ENCODE peak calls at places on chromosomes 13 and 19, in seven cellular contexts. One of them, this sample, is unnamed.

GRCh38 chr13:24254151-24254810 is 55.1 kb upstream of the C1QTNF9 start:
- DNase-seq in mesendoderm: no peak
- DNase-seq in IMR-90: no peak
- DNase-seq in neuronal stem cell: no peak
- DNase-seq in H1: no peak
- DNase-seq in mesenchymal stem cell: peak
- DNase-seq in trophoblast cell: peak
- DNase-seq in this sample: no peak

GRCh38 chr19:18769989-18770528 is 21.0 kb downstream of the COMP start:
- DNase-seq in neuronal stem cell: no peak
- DNase-seq in trophoblast cell: no peak
- DNase-seq in H1: no peak
- DNase-seq in mesendoderm: peak
- DNase-seq in IMR-90: no peak
- DNase-seq in mesenchymal stem cell: no peak
- DNase-seq in this sample: no peak

GRCh38 chr19:8526345-8527062 is 12.5 kb upstream of the ZNF414 start:
- DNase-seq in H1: peak
- DNase-seq in mesendoderm: peak
- DNase-seq in mesenchymal stem cell: peak
- DNase-seq in neuronal stem cell: peak
- DNase-seq in trophoblast cell: peak
- DNase-seq in IMR-90: peak
- DNase-seq in this sample: peak

GRCh38 chr13:99948411-99948810 is 23.2 kb downstream of the ZIC5 start:
- DNase-seq in trophoblast cell: no peak
- DNase-seq in mesenchymal stem cell: no peak
- DNase-seq in H1: no peak
- DNase-seq in neuronal stem cell: no peak
- DNase-seq in IMR-90: no peak
- DNase-seq in mesendoderm: no peak
- DNase-seq in this sample: no peak

GRCh38 chr13:42832341-42833153 is 51.2 kb downstream of the FAM216B start:
- DNase-seq in H1: no peak
- DNase-seq in IMR-90: peak
- DNase-seq in mesendoderm: no peak
- DNase-seq in mesenchymal stem cell: peak
- DNase-seq in neuronal stem cell: no peak
- DNase-seq in trophoblast cell: no peak
- DNase-seq in this sample: no peak

GRCh38 chr13:78256479-78256878 is 337.8 kb upstream of the EDNRB start:
- DNase-seq in H1: no peak
- DNase-seq in neuronal stem cell: no peak
- DNase-seq in IMR-90: no peak
- DNase-seq in trophoblast cell: no peak
- DNase-seq in mesendoderm: no peak
- DNase-seq in mesenchymal stem cell: no peak
- DNase-seq in this sample: no peak

GRCh38 chr19:55654323-55654832 is 457 bp upstream of the U2AF2 start:
- DNase-seq in mesenchymal stem cell: peak
- DNase-seq in H1: peak
- DNase-seq in neuronal stem cell: peak
- DNase-seq in trophoblast cell: peak
- DNase-seq in mesendoderm: peak
- DNase-seq in IMR-90: peak
- DNase-seq in this sample: peak

GRCh38 chr19:5155586-5156210 is 184.9 kb downstream of the PTPRS start:
- DNase-seq in mesendoderm: no peak
- DNase-seq in H1: no peak
- DNase-seq in mesenchymal stem cell: no peak
- DNase-seq in neuronal stem cell: no peak
- DNase-seq in IMR-90: no peak
- DNase-seq in trophoblast cell: no peak
- DNase-seq in this sample: no peak

GRCh38 chr19:3024509-3024869 is 4.6 kb downstream of the TLE2 start:
- DNase-seq in neuronal stem cell: no peak
- DNase-seq in trophoblast cell: no peak
- DNase-seq in H1: no peak
- DNase-seq in mesenchymal stem cell: no peak
- DNase-seq in IMR-90: no peak
- DNase-seq in mesendoderm: peak
- DNase-seq in this sample: no peak

GRCh38 chr13:41408061-41408460 is 49.3 kb upstream of the RGCC start:
- DNase-seq in trophoblast cell: no peak
- DNase-seq in mesendoderm: no peak
- DNase-seq in IMR-90: no peak
- DNase-seq in neuronal stem cell: no peak
- DNase-seq in mesenchymal stem cell: no peak
- DNase-seq in H1: no peak
- DNase-seq in this sample: no peak

GRCh38 chr13:44407891-44408290 is 34.3 kb downstream of the SERP2 start:
- DNase-seq in IMR-90: no peak
- DNase-seq in mesenchymal stem cell: no peak
- DNase-seq in mesendoderm: no peak
- DNase-seq in trophoblast cell: peak
- DNase-seq in H1: no peak
- DNase-seq in neuronal stem cell: no peak
- DNase-seq in this sample: no peak

GRCh38 chr13:44276061-44276460 is 97.6 kb upstream of the SERP2 start:
- DNase-seq in IMR-90: no peak
- DNase-seq in H1: no peak
- DNase-seq in trophoblast cell: no peak
- DNase-seq in mesenchymal stem cell: no peak
- DNase-seq in mesendoderm: peak
- DNase-seq in neuronal stem cell: no peak
- DNase-seq in this sample: no peak

GRCh38 chr19:55173717-55174409 is 6.2 kb downstream of the SYT5 start:
- DNase-seq in H1: no peak
- DNase-seq in mesenchymal stem cell: peak
- DNase-seq in neuronal stem cell: peak
- DNase-seq in trophoblast cell: peak
- DNase-seq in mesendoderm: peak
- DNase-seq in IMR-90: peak
- DNase-seq in this sample: peak

GRCh38 chr19:23436318-23436717 is 41.0 kb upstream of the ZNF91 start:
- DNase-seq in neuronal stem cell: no peak
- DNase-seq in mesendoderm: peak
- DNase-seq in IMR-90: no peak
- DNase-seq in trophoblast cell: peak
- DNase-seq in mesenchymal stem cell: no peak
- DNase-seq in H1: no peak
- DNase-seq in this sample: no peak

GRCh38 chr19:2804156-2805004 is 15.3 kb upstream of the ZNF554 start:
- DNase-seq in trophoblast cell: no peak
- DNase-seq in mesenchymal stem cell: no peak
- DNase-seq in IMR-90: no peak
- DNase-seq in mesendoderm: no peak
- DNase-seq in H1: no peak
- DNase-seq in neuronal stem cell: no peak
- DNase-seq in this sample: no peak

GRCh38 chr19:18460313-18460712 is 22.4 kb upstream of the ISYNA1 start:
- DNase-seq in IMR-90: peak
- DNase-seq in H1: no peak
- DNase-seq in neuronal stem cell: no peak
- DNase-seq in trophoblast cell: peak
- DNase-seq in mesendoderm: no peak
- DNase-seq in mesenchymal stem cell: peak
- DNase-seq in this sample: no peak

GRCh38 chr13:26045123-26045522 is 6.7 kb downstream of the SHISA2 start:
- DNase-seq in H1: no peak
- DNase-seq in IMR-90: no peak
- DNase-seq in neuronal stem cell: no peak
- DNase-seq in mesendoderm: no peak
- DNase-seq in mesenchymal stem cell: no peak
- DNase-seq in trophoblast cell: no peak
- DNase-seq in this sample: no peak

GRCh38 chr13:79775830-79776229 is 294.9 kb downstream of the NDFIP2 start:
- DNase-seq in neuronal stem cell: peak
- DNase-seq in trophoblast cell: peak
- DNase-seq in mesenchymal stem cell: peak
- DNase-seq in H1: no peak
- DNase-seq in IMR-90: peak
- DNase-seq in mesendoderm: peak
- DNase-seq in this sample: no peak

GRCh38 chr13:86870388-86870966 is 800.7 kb upstream of the SLITRK5 start:
- DNase-seq in trophoblast cell: peak
- DNase-seq in mesendoderm: peak
- DNase-seq in H1: no peak
- DNase-seq in IMR-90: peak
- DNase-seq in mesenchymal stem cell: peak
- DNase-seq in neuronal stem cell: no peak
- DNase-seq in this sample: no peak

DNA sequence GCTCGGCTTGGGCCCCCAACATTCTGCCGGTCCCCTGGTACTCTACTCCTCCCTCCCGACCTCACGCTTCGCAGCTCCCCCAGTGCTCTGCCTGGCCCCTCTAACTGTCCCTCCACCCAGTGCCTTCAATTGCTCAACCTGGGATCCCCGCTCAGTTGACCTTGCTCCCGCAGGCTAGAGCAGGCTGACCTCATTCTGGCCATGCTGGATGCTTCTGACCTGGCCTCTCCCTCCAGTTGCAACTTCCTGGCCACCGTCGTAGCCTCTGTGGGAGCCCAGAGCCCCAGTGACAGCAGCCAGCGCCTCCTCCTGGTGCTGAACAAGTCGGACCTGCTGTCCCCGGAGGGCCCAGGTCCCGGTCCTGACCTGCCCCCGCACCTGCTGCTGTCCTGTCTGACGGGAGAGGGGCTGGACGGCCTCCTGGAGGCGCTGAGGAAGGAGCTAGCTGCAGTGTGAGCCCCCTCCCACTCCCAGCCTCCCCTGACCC is 3.6 kb downstream of the GTPBP3 start:
- DNase-seq in H1: no peak
- DNase-seq in mesenchymal stem cell: no peak
- DNase-seq in neuronal stem cell: no peak
- DNase-seq in mesendoderm: peak
- DNase-seq in IMR-90: no peak
- DNase-seq in trophoblast cell: no peak
- DNase-seq in this sample: peak
- H4K8ac ChIP-seq in H1: no peak
- H4K8ac ChIP-seq in mesenchymal stem cell: no peak
- H4K8ac ChIP-seq in neuronal stem cell: no peak
- H4K8ac ChIP-seq in mesendoderm: no peak
- H4K8ac ChIP-seq in IMR-90: no peak
- H4K8ac ChIP-seq in trophoblast cell: no peak
- H4K8ac ChIP-seq in this sample: no peak

GRCh38 chr13:113726961-113727411 is 32.0 kb upstream of the TMEM255B start:
- DNase-seq in trophoblast cell: no peak
- DNase-seq in mesendoderm: no peak
- DNase-seq in neuronal stem cell: no peak
- DNase-seq in H1: no peak
- DNase-seq in mesenchymal stem cell: no peak
- DNase-seq in IMR-90: peak
- DNase-seq in this sample: no peak

GRCh38 chr13:113724016-113724758 is 34.8 kb upstream of the TMEM255B start:
- DNase-seq in trophoblast cell: no peak
- DNase-seq in mesenchymal stem cell: no peak
- DNase-seq in neuronal stem cell: no peak
- DNase-seq in H1: no peak
- DNase-seq in IMR-90: no peak
- DNase-seq in mesendoderm: no peak
- DNase-seq in this sample: no peak

GRCh38 chr13:113723400-113724015 is 35.5 kb upstream of the TMEM255B start:
- DNase-seq in neuronal stem cell: no peak
- DNase-seq in H1: no peak
- DNase-seq in mesendoderm: peak
- DNase-seq in trophoblast cell: no peak
- DNase-seq in IMR-90: no peak
- DNase-seq in mesenchymal stem cell: no peak
- DNase-seq in this sample: no peak

GRCh38 chr13:113722921-113723320 is 36.1 kb upstream of the TMEM255B start:
- DNase-seq in neuronal stem cell: no peak
- DNase-seq in H1: no peak
- DNase-seq in IMR-90: no peak
- DNase-seq in mesendoderm: peak
- DNase-seq in trophoblast cell: no peak
- DNase-seq in mesenchymal stem cell: no peak
- DNase-seq in this sample: no peak

GRCh38 chr13:113724780-113725315 is 34.2 kb upstream of the TMEM255B start:
- DNase-seq in trophoblast cell: peak
- DNase-seq in mesendoderm: peak
- DNase-seq in mesenchymal stem cell: peak
- DNase-seq in H1: no peak
- DNase-seq in neuronal stem cell: peak
- DNase-seq in IMR-90: peak
- DNase-seq in this sample: peak
- H4K8ac ChIP-seq in trophoblast cell: no peak
- H4K8ac ChIP-seq in mesendoderm: no peak
- H4K8ac ChIP-seq in mesenchymal stem cell: no peak
- H4K8ac ChIP-seq in H1: peak
- H4K8ac ChIP-seq in neuronal stem cell: no peak
- H4K8ac ChIP-seq in IMR-90: no peak
- H4K8ac ChIP-seq in this sample: no peak

DNA sequence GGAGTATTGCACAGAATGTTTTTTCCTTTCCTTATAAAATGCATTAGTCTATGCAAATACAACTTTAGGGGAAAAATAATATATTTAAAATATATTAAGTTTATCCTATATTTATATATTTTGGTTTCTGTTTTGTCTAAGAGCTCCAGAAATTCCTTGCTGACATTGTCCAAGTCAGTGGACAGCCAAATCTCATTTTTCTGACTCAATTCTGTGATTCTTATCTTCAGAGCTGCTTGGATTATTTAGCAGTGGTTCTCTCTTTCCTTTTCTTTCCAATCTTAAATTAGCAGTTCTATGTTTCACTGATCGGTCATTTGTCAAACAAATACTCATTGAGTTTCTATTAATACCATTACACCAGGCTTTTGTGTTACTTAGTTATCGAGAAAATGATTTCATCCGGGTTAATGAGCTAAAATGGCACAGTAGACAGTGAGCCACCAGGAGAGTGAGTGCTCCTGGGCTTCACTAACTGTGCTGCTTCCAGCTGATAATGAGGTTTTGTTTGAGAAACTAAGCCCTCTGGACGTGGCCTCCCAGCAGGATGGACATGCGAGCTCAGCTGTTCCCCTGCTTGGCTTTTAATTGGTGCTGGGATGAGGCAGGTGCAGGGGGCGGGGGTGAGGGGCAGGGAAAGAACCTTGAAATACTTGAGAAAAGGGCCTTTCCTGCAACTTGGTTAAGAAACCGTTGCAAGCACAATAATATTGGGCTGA is 44.0 kb downstream of the ATP11A start:
- DNase-seq in mesendoderm: peak
- DNase-seq in trophoblast cell: peak
- DNase-seq in H1: no peak
- DNase-seq in neuronal stem cell: peak
- DNase-seq in IMR-90: no peak
- DNase-seq in mesenchymal stem cell: no peak
- DNase-seq in this sample: peak
- H4K8ac ChIP-seq in mesendoderm: no peak
- H4K8ac ChIP-seq in trophoblast cell: no peak
- H4K8ac ChIP-seq in H1: no peak
- H4K8ac ChIP-seq in neuronal stem cell: no peak
- H4K8ac ChIP-seq in IMR-90: no peak
- H4K8ac ChIP-seq in mesenchymal stem cell: no peak
- H4K8ac ChIP-seq in this sample: no peak

DNA sequence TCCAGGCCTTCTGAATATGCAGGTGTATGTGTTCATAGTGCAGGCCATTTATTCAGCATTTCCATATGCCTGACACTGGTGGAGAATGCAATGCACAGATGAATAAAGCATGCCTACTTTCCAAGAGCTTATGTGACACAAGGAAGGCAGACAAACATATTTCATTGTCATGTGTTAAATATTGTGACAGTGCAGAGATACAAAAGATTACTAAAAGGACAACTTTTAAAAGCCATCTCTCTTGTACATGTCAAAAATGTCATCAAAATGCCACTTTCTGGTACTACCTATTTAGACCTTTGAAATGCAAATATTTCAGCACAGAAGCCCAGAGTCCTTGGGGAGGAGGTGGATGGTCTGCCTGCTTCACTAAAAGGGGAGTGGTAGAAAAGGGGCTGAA is 254.5 kb downstream of the FGF14 start:
- DNase-seq in trophoblast cell: no peak
- DNase-seq in IMR-90: no peak
- DNase-seq in H1: no peak
- DNase-seq in mesendoderm: no peak
- DNase-seq in neuronal stem cell: no peak
- DNase-seq in mesenchymal stem cell: no peak
- DNase-seq in this sample: no peak
- H4K8ac ChIP-seq in trophoblast cell: no peak
- H4K8ac ChIP-seq in IMR-90: no peak
- H4K8ac ChIP-seq in H1: no peak
- H4K8ac ChIP-seq in mesendoderm: no peak
- H4K8ac ChIP-seq in neuronal stem cell: no peak
- H4K8ac ChIP-seq in mesenchymal stem cell: no peak
- H4K8ac ChIP-seq in this sample: no peak